ENCODE peak calls at places on chromosomes 12 and 14, in six cellular contexts. One of them, this sample, is unnamed.

GRCh38 chr12:99259040-99259934 is 388.3 kb upstream of the GARIN6 start:
- DNase-seq in A549: no peak
- DNase-seq in endothelial cell of umbilical vein: no peak
- DNase-seq in WTC11: no peak
- DNase-seq in HepG2: no peak
- DNase-seq in K562: no peak
- DNase-seq in this sample: no peak

GRCh38 chr12:16148938-16149337 is 128.5 kb downstream of the SLC15A5 start:
- DNase-seq in endothelial cell of umbilical vein: no peak
- DNase-seq in K562: no peak
- DNase-seq in WTC11: no peak
- DNase-seq in HepG2: no peak
- DNase-seq in A549: no peak
- DNase-seq in this sample: no peak

GRCh38 chr12:7460375-7461259 is 16.7 kb upstream of the CD163L1 start:
- DNase-seq in WTC11: peak
- DNase-seq in endothelial cell of umbilical vein: peak
- DNase-seq in HepG2: peak
- DNase-seq in A549: peak
- DNase-seq in K562: peak
- DNase-seq in this sample: peak

GRCh38 chr12:130666645-130667044 is 49.5 kb downstream of the RIMBP2 start:
- DNase-seq in K562: no peak
- DNase-seq in WTC11: no peak
- DNase-seq in endothelial cell of umbilical vein: no peak
- DNase-seq in HepG2: no peak
- DNase-seq in A549: no peak
- DNase-seq in this sample: no peak

GRCh38 chr12:71092290-71092689 is 65.5 kb downstream of the TSPAN8 start:
- DNase-seq in endothelial cell of umbilical vein: no peak
- DNase-seq in HepG2: no peak
- DNase-seq in A549: no peak
- DNase-seq in WTC11: no peak
- DNase-seq in K562: no peak
- DNase-seq in this sample: no peak

GRCh38 chr12:11795910-11796459 is 146.5 kb downstream of the ETV6 start:
- DNase-seq in A549: peak
- DNase-seq in K562: no peak
- DNase-seq in HepG2: peak
- DNase-seq in WTC11: no peak
- DNase-seq in endothelial cell of umbilical vein: peak
- DNase-seq in this sample: no peak

GRCh38 chr12:113568021-113568420 is 96.3 kb upstream of the LHX5 start:
- DNase-seq in K562: no peak
- DNase-seq in A549: no peak
- DNase-seq in HepG2: no peak
- DNase-seq in WTC11: no peak
- DNase-seq in endothelial cell of umbilical vein: no peak
- DNase-seq in this sample: no peak

GRCh38 chr14:100669468-100669867 is 57.2 kb upstream of the DLK1 start:
- DNase-seq in endothelial cell of umbilical vein: no peak
- DNase-seq in HepG2: no peak
- DNase-seq in K562: peak
- DNase-seq in WTC11: no peak
- DNase-seq in A549: no peak
- DNase-seq in this sample: no peak

GRCh38 chr14:105163040-105163742 is 5.4 kb downstream of the JAG2 start:
- DNase-seq in WTC11: no peak
- DNase-seq in A549: no peak
- DNase-seq in K562: no peak
- DNase-seq in endothelial cell of umbilical vein: no peak
- DNase-seq in HepG2: no peak
- DNase-seq in this sample: no peak

GRCh38 chr12:46450279-46450748 is 77.7 kb upstream of the SLC38A2 start:
- DNase-seq in A549: no peak
- DNase-seq in K562: peak
- DNase-seq in endothelial cell of umbilical vein: peak
- DNase-seq in HepG2: no peak
- DNase-seq in WTC11: no peak
- DNase-seq in this sample: no peak

GRCh38 chr12:131054345-131055092 is 100.8 kb downstream of the ADGRD1 start:
- DNase-seq in HepG2: no peak
- DNase-seq in WTC11: no peak
- DNase-seq in K562: no peak
- DNase-seq in endothelial cell of umbilical vein: no peak
- DNase-seq in A549: no peak
- DNase-seq in this sample: no peak

DNA sequence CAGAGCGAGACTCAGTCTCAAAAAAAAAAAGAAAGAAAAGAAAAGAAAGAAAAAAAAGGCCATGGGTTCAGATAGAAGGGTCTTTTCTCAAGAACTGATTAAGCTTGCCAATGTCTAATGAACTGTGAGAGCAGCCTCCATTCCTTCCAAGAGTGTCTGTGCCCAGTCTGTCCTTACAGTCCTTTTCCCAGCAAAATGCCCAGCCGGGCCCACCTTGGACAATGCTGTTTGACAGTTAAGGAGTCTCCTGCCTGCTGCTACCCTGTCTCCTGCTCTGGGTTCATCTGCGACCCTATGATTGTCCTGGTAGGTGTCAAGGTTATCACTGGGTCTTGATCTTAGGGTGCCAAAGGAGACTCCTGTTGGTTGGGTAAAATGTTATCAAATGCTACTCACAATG is 21.4 kb downstream of the SYNE3 start:
- DNase-seq in HepG2: no peak
- DNase-seq in endothelial cell of umbilical vein: no peak
- DNase-seq in K562: no peak
- DNase-seq in WTC11: no peak
- DNase-seq in A549: no peak
- DNase-seq in this sample: no peak
- TF ChIP-seq JUN in HepG2: no peak
- TF ChIP-seq JUN in endothelial cell of umbilical vein: no peak
- TF ChIP-seq JUN in K562: no peak
- TF ChIP-seq JUN in WTC11: no peak
- TF ChIP-seq JUN in A549: no peak
- TF ChIP-seq JUN in this sample: no peak

GRCh38 chr14:95547626-95548327 is 12.9 kb downstream of the GLRX5 start:
- DNase-seq in endothelial cell of umbilical vein: peak
- DNase-seq in HepG2: peak
- DNase-seq in A549: no peak
- DNase-seq in K562: no peak
- DNase-seq in WTC11: no peak
- DNase-seq in this sample: peak
- TF ChIP-seq JUN in endothelial cell of umbilical vein: peak
- TF ChIP-seq JUN in HepG2: no peak
- TF ChIP-seq JUN in A549: no peak
- TF ChIP-seq JUN in K562: no peak
- TF ChIP-seq JUN in WTC11: no peak
- TF ChIP-seq JUN in this sample: no peak

DNA sequence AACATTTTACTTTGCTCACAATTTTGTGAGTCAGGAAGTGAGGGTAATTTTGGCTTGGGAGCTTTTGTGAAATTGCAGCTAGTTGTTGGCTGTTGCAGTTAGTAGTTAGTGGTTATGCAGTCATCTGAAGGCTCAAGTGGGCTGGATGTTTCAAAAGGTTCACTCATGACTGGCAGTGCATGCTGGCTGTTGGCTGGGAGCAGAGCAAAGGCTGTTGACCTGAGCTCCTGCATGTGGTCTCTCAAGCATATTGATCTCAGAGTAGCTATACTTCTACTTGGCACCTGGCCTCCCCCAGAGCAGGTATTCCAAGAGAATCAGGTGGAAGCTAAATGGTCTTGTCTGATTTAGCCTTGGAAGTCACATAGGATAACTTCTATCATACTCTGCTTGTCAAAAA is 414.1 kb upstream of the STXBP6 start:
- DNase-seq in endothelial cell of umbilical vein: no peak
- DNase-seq in K562: no peak
- DNase-seq in HepG2: no peak
- DNase-seq in A549: no peak
- DNase-seq in WTC11: no peak
- DNase-seq in this sample: no peak
- TF ChIP-seq JUN in endothelial cell of umbilical vein: no peak
- TF ChIP-seq JUN in K562: no peak
- TF ChIP-seq JUN in HepG2: no peak
- TF ChIP-seq JUN in A549: no peak
- TF ChIP-seq JUN in WTC11: no peak
- TF ChIP-seq JUN in this sample: no peak

GRCh38 chr12:67981236-67982164 is 7.7 kb upstream of the IFNG-AS1 start:
- DNase-seq in WTC11: no peak
- DNase-seq in A549: peak
- DNase-seq in K562: no peak
- DNase-seq in endothelial cell of umbilical vein: no peak
- DNase-seq in HepG2: no peak
- DNase-seq in this sample: no peak
- TF ChIP-seq JUN in WTC11: no peak
- TF ChIP-seq JUN in A549: no peak
- TF ChIP-seq JUN in K562: no peak
- TF ChIP-seq JUN in endothelial cell of umbilical vein: no peak
- TF ChIP-seq JUN in HepG2: no peak
- TF ChIP-seq JUN in this sample: no peak

DNA sequence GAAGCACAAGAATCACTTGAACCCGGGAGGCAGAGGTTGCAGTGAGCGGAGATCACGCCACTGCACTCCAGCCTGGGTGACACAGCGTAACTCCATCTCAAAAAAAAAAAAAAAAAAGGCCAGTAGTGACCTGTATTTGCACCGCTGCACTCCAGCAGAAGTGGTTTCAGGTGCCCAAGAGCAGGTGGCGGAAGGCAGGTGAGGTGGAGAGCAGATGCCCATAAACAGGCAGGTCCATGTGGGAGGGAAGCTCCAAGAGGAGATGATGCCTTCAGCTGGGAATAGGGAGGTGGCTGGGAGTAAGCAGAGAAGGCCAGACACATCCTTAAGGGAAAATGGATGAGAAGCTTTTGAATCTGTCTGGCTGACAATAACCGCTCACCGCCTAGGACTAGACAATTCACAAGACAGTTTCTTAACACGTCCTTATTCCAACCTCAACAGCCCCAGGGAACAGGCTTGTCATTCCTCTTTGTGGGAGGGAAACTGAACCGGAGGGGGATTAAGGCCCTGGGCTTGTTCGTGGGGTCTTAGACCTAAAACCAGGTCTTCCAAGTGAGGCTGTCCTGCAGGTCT is 44.0 kb upstream of the PLEKHG6 start:
- DNase-seq in endothelial cell of umbilical vein: no peak
- DNase-seq in HepG2: no peak
- DNase-seq in WTC11: no peak
- DNase-seq in K562: no peak
- DNase-seq in A549: no peak
- DNase-seq in this sample: no peak
- TF ChIP-seq JUN in endothelial cell of umbilical vein: no peak
- TF ChIP-seq JUN in HepG2: no peak
- TF ChIP-seq JUN in WTC11: no peak
- TF ChIP-seq JUN in K562: no peak
- TF ChIP-seq JUN in A549: no peak
- TF ChIP-seq JUN in this sample: no peak

This sample was measured in H1.